ENCODE peak calls at places on chromosomes 16 and 17, in four cellular contexts. X is K562, Q is GM12878, Y is HepG2. I is an unnamed sample.

GRCh38 chr16:55138298-55138697 is 185.7 kb upstream of the IRX6 start:
- DNase-seq in X (no peak), Q (no peak), Y (peak), I (no peak)

GRCh38 chr17:36183811-36184765 is 7.7 kb upstream of the TBC1D3B start:
- DNase-seq in X (no peak), Q (no peak), Y (no peak), I (no peak)

GRCh38 chr16:87431926-87432325 is 39.8 kb downstream of the MAP1LC3B start:
- DNase-seq in X (no peak), Q (no peak), Y (no peak), I (no peak)

GRCh38 chr17:38881600-38882191 is 11.8 kb downstream of the LASP1 start:
- DNase-seq in X (peak), Q (no peak), Y (no peak), I (peak)

GRCh38 chr16:87854053-87854906 is 15.0 kb downstream of the SLC7A5 start:
- DNase-seq in X (peak), Q (no peak), Y (peak), I (no peak)

GRCh38 chr16:28538733-28539596 is at the start of gene NUPR1:
- DNase-seq in X (no peak), Q (no peak), Y (peak), I (peak)

GRCh38 chr17:44998646-44999045 is 30.5 kb upstream of the C1QL1 start:
- DNase-seq in X (no peak), Q (no peak), Y (no peak), I (no peak)

GRCh38 chr16:57115504-57116182 is 23.3 kb downstream of the CPNE2 start:
- DNase-seq in X (no peak), Q (no peak), Y (no peak), I (no peak)

GRCh38 chr16:81181013-81181720 is 57.3 kb upstream of the BCO1 start:
- DNase-seq in X (peak), Q (no peak), Y (peak), I (peak)

GRCh38 chr17:4968916-4969550 is 1.4 kb upstream of the SPAG7 start:
- DNase-seq in X (no peak), Q (no peak), Y (no peak), I (peak)

GRCh38 chr17:34275881-34276280 is 5.9 kb downstream of the CCL7 start:
- DNase-seq in X (no peak), Q (no peak), Y (no peak), I (peak)

GRCh38 chr16:15811778-15812750 is 44.8 kb downstream of the MYH11 start:
- DNase-seq in X (no peak), Q (no peak), Y (no peak), I (no peak)

GRCh38 chr17:2102931-2103398 is 48.1 kb downstream of the HIC1 start:
- DNase-seq in X (no peak), Q (no peak), Y (no peak), I (no peak)

GRCh38 chr16:50644730-50645129 is 36.4 kb downstream of the SNX20 start:
- DNase-seq in X (no peak), Q (no peak), Y (no peak), I (no peak)

GRCh38 chr16:67150058-67150832 is 553 bp downstream of the B3GNT9 start:
- DNase-seq in X (peak), Q (no peak), Y (no peak), I (peak)

GRCh38 chr16:67148656-67149275 is 2.0 kb downstream of the B3GNT9 start:
- DNase-seq in X (no peak), Q (no peak), Y (no peak), I (no peak)

GRCh38 chr16:67148221-67148620 is 2.6 kb downstream of the B3GNT9 start:
- DNase-seq in X (no peak), Q (no peak), Y (no peak), I (no peak)

GRCh38 chr16:67150833-67151396 is at the start of gene B3GNT9:
- DNase-seq in X (peak), Q (no peak), Y (peak), I (peak)

GRCh38 chr16:67149276-67150057 is 1.3 kb downstream of the B3GNT9 start:
- DNase-seq in X (no peak), Q (no peak), Y (no peak), I (no peak)
- TF ChIP-seq MYC in X (no peak), Q (no peak), Y (no peak), I (no peak)

GRCh38 chr17:75843577-75844529 is at the start of gene UNC13D:
- DNase-seq in X (peak), Q (no peak), Y (peak), I (peak)
- TF ChIP-seq POLR2AphosphoS5 in X (peak), Q (no peak), Y (peak), I (peak)

GRCh38 chr17:79455636-79456035 is 155.2 kb downstream of the RBFOX3 start:
- DNase-seq in X (no peak), Q (no peak), Y (no peak), I (no peak)
- TF ChIP-seq MYC in X (no peak), Q (no peak), Y (no peak), I (no peak)

DNA sequence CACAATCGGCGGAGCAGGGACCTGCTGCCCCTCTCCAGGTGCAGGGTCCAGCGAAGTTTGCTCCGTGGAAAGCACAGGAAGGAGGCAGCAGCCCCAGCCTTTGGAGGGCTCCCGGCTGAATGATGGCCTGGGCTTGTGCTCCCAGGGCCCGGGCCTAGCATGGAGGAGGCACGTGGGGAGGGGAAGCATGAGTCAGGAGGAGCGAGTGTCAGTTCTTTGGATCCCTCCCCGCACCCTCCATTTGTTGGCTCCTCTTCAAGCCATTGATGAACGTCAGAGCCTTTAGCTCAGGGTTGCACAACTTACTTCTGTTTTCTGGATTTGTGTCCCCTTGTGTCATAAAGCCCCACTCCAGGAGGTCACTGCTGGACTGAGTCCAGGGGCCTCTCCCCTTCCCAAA is 25.8 kb downstream of the TTYH2 start:
- DNase-seq in X (no peak), Q (no peak), Y (no peak), I (no peak)
- TF ChIP-seq POLR2AphosphoS5 in X (no peak), Q (no peak), Y (no peak), I (no peak)

DNA sequence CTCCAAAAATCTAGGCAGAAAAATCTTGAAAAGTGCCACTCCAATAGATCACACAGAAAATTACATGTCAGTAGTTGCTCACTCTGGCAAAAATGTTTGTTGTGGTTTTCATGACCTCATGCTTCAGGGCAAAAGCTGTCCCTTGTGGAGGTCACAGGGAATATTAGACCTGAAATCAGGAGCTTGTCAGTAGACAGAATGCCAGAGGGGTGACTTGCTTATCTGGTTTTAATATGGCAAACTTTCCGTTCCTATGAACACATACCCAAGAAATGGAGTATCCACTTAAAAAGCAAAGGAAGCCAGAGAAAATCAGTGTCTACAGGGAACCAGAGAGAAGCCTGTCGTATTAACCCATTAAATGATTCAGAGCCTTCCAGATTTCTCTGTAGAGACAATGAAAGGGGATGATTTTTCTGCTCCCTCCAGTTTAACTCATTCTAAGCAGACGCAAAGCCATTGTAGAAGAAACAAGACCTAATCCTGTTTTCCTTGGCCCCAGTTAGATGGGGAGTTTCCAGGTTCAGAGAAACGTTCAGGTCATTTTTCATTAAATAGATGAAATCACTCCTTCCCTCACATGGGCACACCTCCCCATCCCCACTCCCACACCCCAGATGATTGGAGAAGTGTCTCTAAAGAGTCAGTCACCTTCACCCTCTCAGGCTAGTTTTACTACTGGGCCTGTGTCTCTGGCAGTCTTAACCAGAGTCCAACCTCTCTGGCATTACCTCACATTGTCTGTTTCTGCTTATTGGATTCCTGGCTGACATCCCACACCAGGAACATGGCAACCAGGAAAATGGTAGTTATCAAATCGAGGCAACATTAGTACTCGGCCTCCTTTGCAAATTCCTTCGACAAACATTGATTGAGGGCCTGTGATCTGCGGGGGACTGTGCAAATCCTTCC is 6.0 kb downstream of the SOX9 start:
- DNase-seq in X (no peak), Q (no peak), Y (peak), I (no peak)
- TF ChIP-seq MYC in X (no peak), Q (no peak), Y (no peak), I (no peak)

GRCh38 chr17:49015924-49016774 is 19.0 kb downstream of the IGF2BP1 start:
- DNase-seq in X (no peak), Q (no peak), Y (no peak), I (peak)

GRCh38 chr17:49015179-49015923 is 18.2 kb downstream of the IGF2BP1 start:
- DNase-seq in X (no peak), Q (no peak), Y (no peak), I (no peak)

GRCh38 chr17:49018673-49019215 is 21.6 kb downstream of the IGF2BP1 start:
- DNase-seq in X (no peak), Q (no peak), Y (no peak), I (no peak)

GRCh38 chr17:49018116-49018612 is 21.0 kb downstream of the IGF2BP1 start:
- DNase-seq in X (no peak), Q (no peak), Y (no peak), I (no peak)

DNA sequence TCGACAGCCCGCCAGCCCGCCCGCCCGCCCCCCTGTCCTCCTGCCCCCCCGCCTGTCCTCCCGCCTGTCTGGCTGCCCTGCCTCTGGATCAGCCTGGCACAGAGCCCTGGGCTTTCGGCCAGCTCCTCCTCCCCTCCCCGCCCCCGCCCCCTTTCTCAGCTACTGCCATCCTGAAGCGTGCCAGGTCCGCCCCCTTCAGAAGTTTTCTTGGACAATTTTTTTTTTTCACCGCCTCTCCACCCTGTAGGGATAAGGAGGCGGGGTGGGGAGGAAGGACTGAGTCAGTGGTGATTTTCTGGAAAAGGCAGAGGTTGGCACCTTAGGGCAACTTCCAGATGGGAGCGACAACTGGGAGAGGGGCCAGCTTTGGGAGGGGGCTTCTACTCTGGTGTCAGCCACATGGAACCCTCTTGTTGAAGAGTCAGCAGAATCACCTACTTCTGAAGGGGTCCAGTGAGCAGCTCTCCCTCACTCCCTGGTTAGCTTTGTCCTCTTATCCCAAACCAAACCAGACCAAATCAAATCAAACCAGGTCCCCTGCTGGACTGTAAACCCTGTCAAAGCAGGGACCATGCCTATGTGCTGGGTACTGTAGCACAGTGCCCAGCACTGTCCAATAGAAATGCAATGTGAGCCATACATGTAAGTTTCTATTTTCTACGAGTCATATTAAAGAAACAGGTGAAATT is 19.7 kb downstream of the IGF2BP1 start:
- DNase-seq in X (no peak), Q (no peak), Y (no peak), I (peak)
- TF ChIP-seq POLR2AphosphoS5 in X (no peak), Q (no peak), Y (no peak), I (peak)

DNA sequence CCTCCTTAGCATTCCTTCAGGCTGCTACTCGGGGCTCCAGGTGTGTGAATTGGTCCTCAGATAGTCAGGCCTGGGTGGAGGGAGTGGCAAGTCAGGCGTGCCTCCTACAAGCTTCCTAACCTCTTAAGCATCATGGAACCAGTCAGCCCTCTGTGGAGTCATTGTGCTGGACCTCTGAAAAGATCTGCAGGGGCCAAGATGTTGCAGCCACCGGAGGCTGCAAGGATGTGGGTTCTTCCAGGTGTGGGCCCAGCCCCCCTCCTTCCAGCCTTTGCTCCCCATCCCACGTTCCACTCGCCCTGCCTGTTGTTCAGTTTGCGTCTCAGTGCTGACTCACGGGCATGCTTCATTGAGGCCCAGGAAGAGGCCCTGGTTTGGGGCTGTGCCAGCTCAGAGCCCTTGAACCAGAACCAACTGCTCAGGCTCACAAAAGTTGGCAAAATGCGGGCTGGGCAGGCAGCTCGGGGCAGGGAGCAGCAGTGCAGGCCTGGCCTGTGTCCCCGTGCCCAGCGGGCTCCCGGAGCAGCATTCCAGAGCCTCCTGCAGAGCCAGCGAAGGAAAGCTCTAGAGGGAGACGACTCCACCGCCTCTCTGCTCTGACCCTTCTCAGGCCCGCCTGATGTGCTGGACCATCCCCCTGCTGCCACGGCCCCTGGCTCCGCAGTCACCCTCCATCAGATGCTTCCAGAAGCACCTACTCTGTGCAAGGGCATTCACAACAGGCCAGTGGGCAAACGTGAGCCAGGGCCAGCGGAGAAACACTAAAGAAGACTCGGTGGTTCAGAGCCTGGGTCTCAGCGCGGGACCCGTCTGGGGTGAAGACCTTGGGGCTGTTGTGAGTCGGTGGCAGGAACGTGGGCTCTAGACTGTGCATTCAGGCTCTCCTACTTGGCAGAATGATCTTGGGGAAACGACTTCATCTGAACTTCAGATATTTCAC is 7.5 kb downstream of the LDHD start:
- DNase-seq in X (no peak), Q (peak), Y (no peak), I (no peak)
- TF ChIP-seq MYC in X (no peak), Q (no peak), Y (no peak), I (no peak)

I was measured in endothelial cell of umbilical vein.